ENCODE peak calls at places on chromosome 3, in eight cellular contexts. N is pancreas, P is cardiac muscle cell, I is A673, F is right atrium auricular region, H is psoas muscle, X is heart left ventricle, K is neural progenitor cell. G is an unnamed sample.

GRCh38 chr3:109553573-109554371 is 216.4 kb upstream of the DPPA4 start:
- DNase-seq in N (no peak), P (no peak), I (no peak), F (no peak), H (no peak), X (no peak), K (no peak), G (no peak)

GRCh38 chr3:66406841-66407240 is 94.0 kb downstream of the LRIG1 start:
- DNase-seq in N (no peak), P (no peak), I (no peak), F (no peak), H (no peak), X (no peak), K (no peak), G (peak; percentile 65)

GRCh38 chr3:101725192-101725889 is 927 bp downstream of the CEP97 start:
- DNase-seq in N (peak; percentile 23), P (peak; percentile 50), I (peak; percentile 65), F (no peak), H (no peak), X (peak; percentile 70), K (peak; percentile 61), G (peak; percentile 72)

GRCh38 chr3:76367281-76367680 is 581.9 kb upstream of the ZNF717 start:
- DNase-seq in N (no peak), P (no peak), I (no peak), F (no peak), H (no peak), X (no peak), K (no peak), G (no peak)

GRCh38 chr3:18808423-18808822 is 339.9 kb upstream of the KCNH8 start:
- DNase-seq in N (no peak), P (no peak), I (no peak), F (no peak), H (no peak), X (no peak), K (no peak), G (no peak)

GRCh38 chr3:46923559-46924350 is 46.2 kb downstream of the PTH1R start:
- DNase-seq in N (no peak), P (peak; percentile 63), I (peak; percentile 30), F (no peak), H (peak; percentile 70), X (peak; percentile 58), K (peak; percentile 69), G (peak; percentile 73)

GRCh38 chr3:42214064-42214463 is 51.9 kb downstream of the CCK start:
- DNase-seq in N (no peak), P (no peak), I (no peak), F (no peak), H (no peak), X (no peak), K (no peak), G (no peak)

GRCh38 chr3:173761161-173761560 is 363.6 kb downstream of the NLGN1 start:
- DNase-seq in N (no peak), P (peak; percentile 23), I (no peak), F (no peak), H (no peak), X (no peak), K (no peak), G (no peak)

GRCh38 chr3:16055606-16056209 is 118.8 kb upstream of the GALNT15 start:
- DNase-seq in N (no peak), P (peak; percentile 42), I (no peak), F (no peak), H (no peak), X (no peak), K (no peak), G (no peak)

GRCh38 chr3:162217603-162218002 is 721.0 kb downstream of the OTOL1 start:
- DNase-seq in N (no peak), P (no peak), I (peak; percentile 6), F (no peak), H (no peak), X (no peak), K (no peak), G (no peak)

GRCh38 chr3:11661827-11662226 is 18.1 kb upstream of the VGLL4 start:
- DNase-seq in N (peak; percentile 45), P (no peak), I (peak; percentile 52), F (no peak), H (no peak), X (no peak), K (no peak), G (peak; percentile 74)

GRCh38 chr3:191795196-191795595 is 334.2 kb downstream of the PYDC2 start:
- DNase-seq in N (no peak), P (no peak), I (no peak), F (no peak), H (no peak), X (no peak), K (no peak), G (no peak)

GRCh38 chr3:13093687-13094086 is 20.5 kb upstream of the IQSEC1 start:
- DNase-seq in N (no peak), P (no peak), I (peak; percentile 22), F (no peak), H (no peak), X (no peak), K (peak; percentile 31), G (no peak)

GRCh38 chr3:178810173-178810572 is 261.4 kb downstream of the ZMAT3 start:
- DNase-seq in N (no peak), P (no peak), I (no peak), F (no peak), H (no peak), X (no peak), K (peak; percentile 19), G (no peak)

GRCh38 chr3:182729903-182730674 is 63.2 kb upstream of the ATP11B start:
- DNase-seq in N (no peak), P (no peak), I (no peak), F (no peak), H (no peak), X (no peak), K (no peak), G (no peak)

DNA sequence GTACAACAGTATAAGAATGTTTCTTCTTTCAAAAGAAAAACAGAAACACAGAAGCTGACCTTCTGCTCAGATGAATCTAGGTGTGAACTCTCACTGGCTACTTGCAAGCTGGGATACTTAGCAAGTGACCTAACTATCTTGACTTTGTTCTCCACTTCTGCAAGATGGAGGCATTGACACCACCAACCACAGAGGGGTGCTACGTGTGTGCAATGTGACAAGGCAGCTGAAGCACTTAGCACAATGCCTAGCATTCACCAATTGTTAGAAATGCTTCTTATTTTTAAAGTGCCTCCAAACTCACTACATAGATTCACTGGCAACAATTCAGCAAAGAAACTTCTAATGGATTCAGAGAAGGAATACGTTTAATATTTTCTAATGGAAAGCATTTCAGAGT is 331.4 kb upstream of the WNT5A start:
- DNase-seq in N (no peak), P (peak; percentile 18), I (peak; percentile 25), F (no peak), H (no peak), X (no peak), K (peak; percentile 24), G (no peak)
- TF ChIP-seq CTCF in N (no peak), P (no peak), I (peak; percentile 48), F (peak; percentile 17), H (no peak), X (no peak), K (peak; percentile 37), G (no peak)

GRCh38 chr3:14521611-14522010 is 18.5 kb downstream of the GRIP2 start:
- DNase-seq in N (no peak), P (no peak), I (no peak), F (no peak), H (peak; percentile 49), X (peak; percentile 48), K (no peak), G (no peak)

GRCh38 chr3:14523792-14524191 is 16.4 kb downstream of the GRIP2 start:
- DNase-seq in N (no peak), P (no peak), I (no peak), F (no peak), H (peak; percentile 62), X (peak; percentile 14), K (peak; percentile 32), G (no peak)

GRCh38 chr3:14524311-14524711 is 15.8 kb downstream of the GRIP2 start:
- DNase-seq in N (no peak), P (no peak), I (no peak), F (peak; percentile 77), H (peak; percentile 89), X (peak; percentile 71), K (no peak), G (no peak)

GRCh38 chr3:14522129-14522691 is 17.9 kb downstream of the GRIP2 start:
- DNase-seq in N (no peak), P (no peak), I (no peak), F (no peak), H (peak; percentile 93), X (peak; percentile 79), K (no peak), G (no peak)

GRCh38 chr3:14522768-14523167 is 17.4 kb downstream of the GRIP2 start:
- DNase-seq in N (no peak), P (no peak), I (no peak), F (no peak), H (peak; percentile 39), X (peak; percentile 37), K (no peak), G (no peak)
- H3K27ac ChIP-seq in N (no peak overlapping the region), P (no peak overlapping the region), I (no peak overlapping the region), F (peak overlapping the region; percentile 95), H (peak overlapping the region; percentile 94), X (peak overlapping the region; percentile 94), K (no peak overlapping the region), G (peak overlapping the region; percentile 83)

DNA sequence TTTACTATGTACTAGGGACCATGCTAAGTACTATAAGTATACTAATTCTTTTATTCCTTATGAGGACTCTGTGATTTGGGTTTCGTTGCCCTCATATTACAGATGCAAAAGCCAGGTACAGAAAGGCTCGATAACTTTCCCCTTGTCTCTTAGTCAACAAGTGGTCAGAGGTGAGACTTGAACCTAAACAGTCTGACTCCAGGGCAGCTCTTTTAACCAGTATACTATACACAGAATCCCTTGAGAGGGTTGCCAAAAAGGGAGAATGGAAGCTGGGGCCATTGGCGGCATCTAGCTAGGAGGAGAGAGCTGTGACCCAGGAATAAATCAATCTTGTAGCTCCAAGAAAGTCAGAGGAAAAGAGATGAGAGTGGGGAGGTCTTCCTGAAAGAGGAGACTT is 92.4 kb downstream of the TOP2B start:
- DNase-seq in N (no peak), P (no peak), I (no peak), F (no peak), H (no peak), X (no peak), K (no peak), G (no peak)
- H3K4me3 ChIP-seq in N (no peak overlapping the region), P (no peak overlapping the region), I (no peak overlapping the region), F (no peak overlapping the region), H (no peak overlapping the region), X (no peak overlapping the region), K (no peak overlapping the region), G (no peak overlapping the region)

GRCh38 chr3:49134471-49135265 is 1.8 kb upstream of the LAMB2 start:
- DNase-seq in N (no peak), P (no peak), I (no peak), F (no peak), H (no peak), X (no peak), K (no peak), G (peak; percentile 64)
- TF ChIP-seq CTCF in N (no peak), P (no peak), I (no peak), F (no peak), H (no peak), X (no peak), K (no peak), G (no peak)

G was measured in coronary artery.